ENCODE peak calls at places on chromosomes 5 and 9, in ten cellular contexts. V, H, A, Y, F, O, E, R, X and B are unnamed samples.

GRCh38 chr5:177086918-177087706 is 397 bp downstream of the FGFR4 start:
- DNase-seq in Y (peak; percentile 55), E (peak; percentile 55), F (peak; percentile 20), V (peak; percentile 64), H (peak; percentile 58), A (no peak), O (no peak), R (no peak), X (no peak), B (no peak)

GRCh38 chr9:133505186-133505830 is 19.5 kb downstream of the MYMK start:
- DNase-seq in A (no peak), R (no peak), Y (no peak), V (no peak), F (no peak), O (no peak), X (peak; percentile 45), H (no peak), E (no peak), B (no peak)

GRCh38 chr5:133430095-133430494 is 182.2 kb downstream of the FSTL4 start:
- DNase-seq in F (no peak), E (no peak), H (no peak), R (no peak), X (no peak), Y (no peak), V (no peak), O (no peak), A (no peak), B (no peak)

GRCh38 chr9:133163559-133164208 is at the start of gene GBGT1:
- DNase-seq in X (peak; percentile 35), E (no peak), V (peak; percentile 39), F (peak; percentile 72), H (no peak), A (no peak), Y (no peak), R (no peak), O (no peak), B (peak; percentile 85)

GRCh38 chr5:159727167-159727566 is 189.1 kb upstream of the ADRA1B start:
- DNase-seq in X (no peak), H (no peak), A (no peak), E (no peak), V (no peak), Y (no peak), R (no peak), F (no peak), O (no peak), B (no peak)

GRCh38 chr5:39360483-39361071 is 3.7 kb downstream of the C9 start:
- DNase-seq in V (no peak), H (peak; percentile 38), O (no peak), E (no peak), A (no peak), Y (no peak), X (peak; percentile 84), R (no peak), F (no peak), B (no peak)

GRCh38 chr5:142823176-142823575 is 53.0 kb downstream of the ARHGAP26 start:
- DNase-seq in R (no peak), H (no peak), Y (no peak), X (no peak), F (no peak), V (no peak), A (no peak), O (no peak), E (no peak), B (no peak)

GRCh38 chr5:33059081-33059480 is 348.0 kb downstream of the NPR3 start:
- DNase-seq in A (no peak), V (no peak), R (no peak), Y (no peak), O (no peak), E (no peak), H (no peak), X (peak; percentile 15), F (no peak), B (no peak)

GRCh38 chr5:926416-927171 is 33.9 kb downstream of the TRIP13 start:
- DNase-seq in V (peak; percentile 36), E (peak; percentile 11), R (no peak), A (no peak), O (no peak), H (peak; percentile 34), F (no peak), Y (no peak), X (peak; percentile 22), B (peak; percentile 71)

GRCh38 chr9:4760122-4760521 is 19.1 kb upstream of the AK3 start:
- DNase-seq in A (no peak), H (no peak), V (no peak), F (no peak), R (no peak), O (no peak), X (no peak), E (no peak), Y (no peak), B (no peak)